ENCODE peak calls at places on chromosomes 2 and 18, in four cellular contexts. J is uterus; Y is iris pigment epithelial cell; R is stimulated activated naive CD4-positive, alpha-beta T cell. W is an unnamed sample.

GRCh38 chr2:204576580-204576979 is 31.3 kb downstream of the PARD3B start:
- DNase-seq in R (no peak), Y (no peak), J (no peak), W (no peak)

GRCh38 chr2:76567478-76567877 is 856.8 kb upstream of the GCFC2 start:
- DNase-seq in R (no peak), Y (no peak), J (no peak), W (no peak)

GRCh38 chr18:2244641-2245040 is 326.7 kb downstream of the METTL4 start:
- DNase-seq in J (no peak), Y (no peak), R (no peak), W (no peak)

GRCh38 chr2:127820080-127820668 is 9.2 kb upstream of the WDR33 start:
- DNase-seq in Y (peak; percentile 28), R (no peak), J (no peak), W (no peak)

GRCh38 chr2:47274054-47274779 is 119.1 kb upstream of the STPG4 start:
- DNase-seq in Y (peak; percentile 59), J (peak; percentile 37), R (no peak), W (peak; percentile 56)

GRCh38 chr2:79660552-79660951 is 147.7 kb downstream of the CTNNA2 start:
- DNase-seq in J (no peak), Y (peak; percentile 7), R (no peak), W (peak; percentile 15)

GRCh38 chr2:152115952-152116351 is 17.1 kb upstream of the CACNB4 start:
- DNase-seq in Y (no peak), J (no peak), R (no peak), W (peak; percentile 18)

GRCh38 chr18:13611058-13611615 is 115.2 kb downstream of the FAM210A start:
- DNase-seq in R (no peak), J (peak; percentile 52), Y (no peak), W (peak; percentile 0)

GRCh38 chr2:232592687-232593407 is 40.6 kb upstream of the EFHD1 start:
- DNase-seq in J (no peak), R (no peak), Y (peak; percentile 92), W (peak; percentile 86)

GRCh38 chr2:3807853-3808252 is 104.5 kb downstream of the DCDC2C start:
- DNase-seq in J (no peak), Y (peak; percentile 87), R (no peak), W (no peak)

GRCh38 chr2:24971300-24971549 is 530 bp downstream of the DNAJC27 start:
- DNase-seq in Y (no peak), R (no peak), J (no peak), W (no peak)

GRCh38 chr18:58977223-58977622 is 112.5 kb downstream of the ZNF532 start:
- DNase-seq in J (no peak), R (no peak), Y (peak; percentile 60), W (peak; percentile 25)

GRCh38 chr2:203840816-203841215 is 26.8 kb upstream of the CTLA4 start:
- DNase-seq in R (no peak), Y (no peak), J (no peak), W (no peak)

GRCh38 chr2:200905618-200906296 is 16.6 kb downstream of the NIF3L1 start:
- DNase-seq in R (no peak), J (peak; percentile 51), Y (peak; percentile 79), W (peak; percentile 79)

GRCh38 chr2:109128048-109128465 is 948 bp upstream of the SH3RF3 start:
- DNase-seq in Y (peak; percentile 93), J (peak; percentile 83), R (peak; percentile 26), W (peak; percentile 92)

W was measured in ELR.